ENCODE peak calls at places on chromosomes 7 and 10, in five cellular contexts. A is fibroblast of lung, B is osteoblast, N is PC-3, J is H1. P is an unnamed sample.

GRCh38 chr10:112082134-112082533 is 101.4 kb downstream of the GPAM start:
- DNase-seq in B (no peak), J (no peak), A (no peak), N (no peak), P (no peak)

GRCh38 chr7:39624935-39625694 is 1.7 kb downstream of the RALA start:
- DNase-seq in N (peak; percentile 13), J (no peak), B (no peak), A (peak; percentile 89), P (no peak)

GRCh38 chr10:3277566-3277965 is 105.0 kb upstream of the PITRM1 start:
- DNase-seq in J (no peak), B (no peak), A (no peak), N (no peak), P (no peak)

GRCh38 chr7:143518941-143519340 is 41.3 kb downstream of the TAS2R41 start:
- DNase-seq in N (no peak), J (no peak), B (no peak), A (no peak), P (no peak)

GRCh38 chr7:121336579-121336978 is 7.8 kb downstream of the WNT16 start:
- DNase-seq in N (no peak), A (no peak), B (no peak), J (no peak), P (peak; percentile 14)

GRCh38 chr7:39507866-39508551 is 58.2 kb upstream of the YAE1 start:
- DNase-seq in J (no peak), N (no peak), B (no peak), A (no peak), P (peak; percentile 57)

GRCh38 chr10:119715628-119716505 is 10.0 kb upstream of the INPP5F start:
- DNase-seq in A (peak; percentile 23), J (no peak), B (peak; percentile 67), N (no peak), P (no peak)

GRCh38 chr7:34011017-34011680 is 105.8 kb downstream of the BMPER start:
- DNase-seq in N (no peak), J (no peak), A (no peak), B (no peak), P (no peak)

GRCh38 chr7:16817536-16817935 is 12.7 kb upstream of the AGR2 start:
- DNase-seq in B (peak; percentile 85), N (peak; percentile 83), A (peak; percentile 56), J (no peak), P (peak; percentile 85)

GRCh38 chr7:985915-986741 is 3.1 kb downstream of the CYP2W1 start:
- DNase-seq in J (no peak), N (peak; percentile 37), B (peak; percentile 97), A (peak; percentile 39), P (no peak)

GRCh38 chr7:74718336-74718735 is 55.5 kb upstream of the NCF1 start:
- DNase-seq in J (no peak), N (peak; percentile 18), A (no peak), B (peak; percentile 53), P (peak; percentile 4)

GRCh38 chr10:90148121-90148855 is 446.9 kb downstream of the KIF20B start:
- DNase-seq in A (peak; percentile 79), J (no peak), N (peak; percentile 69), B (peak; percentile 62), P (peak; percentile 86)

GRCh38 chr7:24717247-24717622 is 40.0 kb downstream of the GSDME start:
- DNase-seq in B (no peak), J (no peak), A (no peak), N (no peak), P (no peak)

GRCh38 chr10:36506696-36507477 is 618.5 kb upstream of the ANKRD30A start:
- DNase-seq in N (no peak), A (no peak), J (no peak), B (no peak), P (no peak)

GRCh38 chr10:25304606-25305005 is 129.8 kb downstream of the GPR158 start:
- DNase-seq in A (no peak), B (no peak), N (peak; percentile 10), J (no peak), P (no peak)

GRCh38 chr7:157875230-157876179 is 538.7 kb downstream of the DNAJB6 start:
- DNase-seq in B (peak; percentile 68), A (no peak), N (peak; percentile 38), J (no peak), P (no peak)

GRCh38 chr10:127142141-127142540 is 54.2 kb downstream of the INSYN2A start:
- DNase-seq in A (no peak), J (no peak), N (no peak), B (no peak), P (no peak)

GRCh38 chr7:29087840-29088169 is 58.5 kb downstream of the CPVL start:
- DNase-seq in A (no peak), N (no peak), B (no peak), J (no peak), P (no peak)

GRCh38 chr10:95728535-95728934 is 27.4 kb upstream of the ENTPD1 start:
- DNase-seq in B (no peak), A (peak; percentile 28), J (no peak), N (peak; percentile 36), P (no peak)

GRCh38 chr10:28722065-28722803 is 44.9 kb downstream of the BAMBI start:
- DNase-seq in N (peak; percentile 35), A (peak; percentile 34), J (peak; percentile 36), B (peak; percentile 68), P (peak; percentile 15)

GRCh38 chr7:46179211-46179610 is 258.1 kb upstream of the IGFBP3 start:
- DNase-seq in J (no peak), N (no peak), B (no peak), A (no peak), P (no peak)

GRCh38 chr7:22572937-22573336 is 72.9 kb upstream of the STEAP1B start:
- DNase-seq in N (peak; percentile 98), A (no peak), B (no peak), J (no peak), P (peak; percentile 91)

GRCh38 chr7:98869001-98869373 is 827 bp downstream of the TMEM130 start:
- DNase-seq in B (no peak), N (no peak), A (no peak), J (no peak), P (no peak)

GRCh38 chr10:1097436-1097835 is 41.3 kb downstream of the WDR37 start:
- DNase-seq in A (no peak), B (no peak), N (no peak), J (no peak), P (no peak)

GRCh38 chr7:151795168-151795754 is 81.7 kb downstream of the PRKAG2 start:
- DNase-seq in B (peak; percentile 52), J (no peak), N (peak; percentile 34), A (no peak), P (no peak)

GRCh38 chr7:140694592-140694991 is 1.9 kb upstream of the NDUFB2 start:
- DNase-seq in A (no peak), B (peak; percentile 61), N (no peak), J (no peak), P (no peak)

GRCh38 chr10:79162861-79163662 is 94.3 kb downstream of the ZMIZ1 start:
- DNase-seq in B (peak; percentile 94), J (no peak), A (no peak), N (peak; percentile 100), P (no peak)
- H3K4me1 ChIP-seq in B (peaks cover 50% of the 10 kb centered on the region), J (peaks cover 39% of the 10 kb centered on the region), A (peaks cover 44% of the 10 kb centered on the region), N (peaks cover 39% of the 10 kb centered on the region), P (peaks cover 39% of the 10 kb centered on the region)

GRCh38 chr7:77710067-77710466 is 13.8 kb downstream of the RSBN1L start:
- DNase-seq in N (no peak), B (no peak), A (no peak), J (no peak), P (no peak)

GRCh38 chr7:77702451-77703219 is 6.4 kb downstream of the RSBN1L start:
- DNase-seq in A (no peak), B (peak; percentile 89), N (no peak), J (no peak), P (peak; percentile 41)

GRCh38 chr7:77703220-77703472 is 6.9 kb downstream of the RSBN1L start:
- DNase-seq in B (no peak), N (no peak), J (no peak), A (no peak), P (no peak)

GRCh38 chr7:77710861-77711260 is 14.6 kb downstream of the RSBN1L start:
- DNase-seq in A (no peak), B (no peak), N (no peak), J (no peak), P (no peak)

DNA sequence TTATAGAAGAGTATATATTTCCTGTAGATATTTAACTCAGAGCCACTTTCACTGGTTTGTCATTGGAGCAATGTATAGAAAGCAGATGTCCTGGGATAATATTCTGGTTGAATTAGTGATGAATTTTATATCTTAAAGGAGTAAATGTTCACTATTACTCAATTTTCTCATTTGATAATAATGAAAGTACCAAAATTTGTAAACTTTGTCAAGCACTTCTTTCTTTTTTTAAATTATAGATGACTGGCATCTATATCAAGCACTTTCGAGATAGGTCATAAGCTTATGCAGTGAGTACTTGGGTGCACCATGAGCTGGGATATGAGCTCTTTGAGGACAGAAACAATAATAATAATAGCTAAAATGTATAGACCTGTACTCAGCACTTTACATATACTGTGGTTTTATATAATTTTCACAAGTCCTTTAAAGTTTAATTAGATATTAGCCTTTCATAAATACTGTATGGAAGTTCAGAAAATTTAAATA is 11.3 kb downstream of the RSBN1L start:
- DNase-seq in A (no peak), N (no peak), B (no peak), J (no peak), P (no peak)
- H3K79me2 ChIP-seq in A (peaks cover 61% of the 10 kb centered on the region), N (peaks cover 89% of the 10 kb centered on the region), B (peaks cover 93% of the 10 kb centered on the region), J (peaks cover 96% of the 10 kb centered on the region), P (peaks cover 95% of the 10 kb centered on the region)

DNA sequence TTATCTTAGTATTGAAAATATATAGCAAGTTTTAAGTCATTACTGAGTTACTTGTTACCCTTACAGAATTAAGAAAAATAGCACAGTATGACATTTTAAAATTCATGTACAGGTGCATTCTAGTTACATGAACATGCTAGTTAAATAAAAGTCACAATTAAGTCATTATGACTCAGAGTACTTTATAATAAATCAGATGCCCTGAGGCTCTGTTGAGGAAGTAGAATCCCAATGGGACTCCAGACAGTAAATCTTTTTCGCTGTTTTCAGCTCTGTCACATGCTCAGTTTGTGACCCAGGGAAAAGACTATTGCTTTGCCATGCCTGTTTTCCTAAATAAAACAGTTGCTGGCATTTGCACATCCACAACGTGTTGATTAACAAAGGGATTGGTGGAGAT is 21.0 kb downstream of the NUDT13 start:
- DNase-seq in B (no peak), N (peak; percentile 100), J (no peak), A (no peak), P (no peak)
- H3K36me3 ChIP-seq in B (peaks cover 67% of the 10 kb centered on the region), N (peaks cover 63% of the 10 kb centered on the region), J (peaks cover 44% of the 10 kb centered on the region), A (peaks cover 13% of the 10 kb centered on the region), P (peaks cover 50% of the 10 kb centered on the region)

GRCh38 chr10:124738441-124738840 is 5.7 kb downstream of the FAM53B start:
- DNase-seq in J (no peak), A (no peak), B (no peak), N (no peak), P (no peak)

GRCh38 chr10:124737221-124737620 is 7.0 kb downstream of the FAM53B start:
- DNase-seq in J (no peak), B (no peak), N (peak; percentile 1), A (no peak), P (no peak)

GRCh38 chr10:124737708-124738107 is 6.5 kb downstream of the FAM53B start:
- DNase-seq in B (no peak), N (no peak), J (no peak), A (no peak), P (no peak)

GRCh38 chr10:124735491-124736286 is 8.5 kb downstream of the FAM53B start:
- DNase-seq in B (no peak), A (no peak), J (no peak), N (no peak), P (no peak)

GRCh38 chr10:124736491-124737136 is 7.6 kb downstream of the FAM53B start:
- DNase-seq in N (peak; percentile 5), B (peak; percentile 94), A (peak; percentile 87), J (no peak), P (peak; percentile 46)
- H3K4me1 ChIP-seq in N (peaks cover 31% of the 10 kb centered on the region), B (peaks cover 26% of the 10 kb centered on the region), A (peaks cover 16% of the 10 kb centered on the region), J (peaks cover 35% of the 10 kb centered on the region), P (peaks cover 28% of the 10 kb centered on the region)

P was measured in astrocyte.